ENCODE peak calls at places on chromosomes 12 and 14, in four cellular contexts. D is HCT116, P is K562, G is HepG2. T is an unnamed sample.

GRCh38 chr12:92905811-92906554 is 23.1 kb downstream of the EEA1 start:
- DNase-seq in D (no peak), P (no peak), G (no peak), T (no peak)

GRCh38 chr14:100303179-100303578 is 3.1 kb downstream of the SLC25A29 start:
- DNase-seq in D (no peak), P (peak; percentile 54), G (no peak), T (no peak)

GRCh38 chr12:26874501-26875296 is 41.7 kb upstream of the ITPR2 start:
- DNase-seq in D (no peak), P (peak; percentile 7), G (no peak), T (no peak)

GRCh38 chr12:94150483-94151225 is 2.3 kb downstream of the PLXNC1 start:
- DNase-seq in D (no peak), P (no peak), G (no peak), T (no peak)

GRCh38 chr12:72872488-72872887 is 600.3 kb downstream of the TRHDE start:
- DNase-seq in D (no peak), P (no peak), G (no peak), T (no peak)

GRCh38 chr12:14959126-14959440 is 2.3 kb downstream of the ARHGDIB start:
- DNase-seq in D (no peak), P (no peak), G (no peak), T (no peak)

GRCh38 chr14:77243853-77244252 is 27.2 kb downstream of the NGB start:
- DNase-seq in D (no peak), P (no peak), G (no peak), T (no peak)

GRCh38 chr14:98951521-98952152 is 320.4 kb downstream of the BCL11B start:
- DNase-seq in D (no peak), P (no peak), G (no peak), T (no peak)

GRCh38 chr12:91380651-91381050 is 198.0 kb upstream of the DCN start:
- DNase-seq in D (no peak), P (no peak), G (no peak), T (no peak)

GRCh38 chr14:70027785-70028428 is 148.7 kb downstream of the SMOC1 start:
- DNase-seq in D (peak; percentile 10), P (peak; percentile 60), G (peak; percentile 43), T (peak; percentile 17)

GRCh38 chr12:81942588-81942987 is 183.4 kb upstream of the PPFIA2 start:
- DNase-seq in D (no peak), P (no peak), G (no peak), T (no peak)

GRCh38 chr12:123075591-123076171 is 75.2 kb downstream of the PITPNM2 start:
- DNase-seq in D (no peak), P (peak; percentile 63), G (peak; percentile 78), T (no peak)

GRCh38 chr14:56065621-56066295 is 52.5 kb upstream of the PELI2 start:
- DNase-seq in D (no peak), P (no peak), G (no peak), T (no peak)

GRCh38 chr12:108773798-108774788 is 42.8 kb upstream of the CORO1C start:
- DNase-seq in D (no peak), P (no peak), G (peak; percentile 96), T (no peak)

GRCh38 chr12:4825139-4825858 is 84.4 kb upstream of the KCNA1 start:
- DNase-seq in D (no peak), P (no peak), G (no peak), T (no peak)

GRCh38 chr14:64580451-64580850 is 30.7 kb downstream of the PPP1R36 start:
- DNase-seq in D (no peak), P (no peak), G (no peak), T (no peak)

GRCh38 chr14:66680216-66680615 is 172.3 kb downstream of the GPHN start:
- DNase-seq in D (no peak), P (no peak), G (no peak), T (no peak)

GRCh38 chr14:63616015-63616414 is 25.7 kb downstream of the WDR89 start:
- DNase-seq in D (no peak), P (no peak), G (no peak), T (no peak)

GRCh38 chr14:91163316-91163715 is 49.4 kb downstream of the DGLUCY start:
- DNase-seq in D (no peak), P (no peak), G (no peak), T (no peak)

GRCh38 chr12:114625294-114625851 is 58.6 kb downstream of the TBX3 start:
- DNase-seq in D (peak; percentile 52), P (peak; percentile 62), G (peak; percentile 74), T (peak; percentile 15)

GRCh38 chr12:109827566-109828550 is 5.3 kb downstream of the TRPV4 start:
- DNase-seq in D (no peak), P (no peak), G (no peak), T (no peak)

GRCh38 chr14:105087963-105088811 is 23.0 kb upstream of the GPR132 start:
- DNase-seq in D (no peak), P (no peak), G (peak; percentile 40), T (no peak)

GRCh38 chr12:130017571-130018449 is 114.0 kb upstream of the TMEM132D start:
- DNase-seq in D (no peak), P (no peak), G (no peak), T (no peak)

GRCh38 chr14:68947802-68948201 is 31.3 kb downstream of the ACTN1 start:
- DNase-seq in D (no peak), P (no peak), G (no peak), T (no peak)

GRCh38 chr14:102731871-102732800 is 45.1 kb upstream of the TRAF3 start:
- DNase-seq in D (no peak), P (no peak), G (no peak), T (no peak)

GRCh38 chr14:90642239-90642717 is 174.0 kb downstream of the TTC7B start:
- DNase-seq in D (no peak), P (no peak), G (peak; percentile 76), T (no peak)

GRCh38 chr12:30909721-30910350 is 16.7 kb upstream of the TSPAN11 start:
- DNase-seq in D (no peak), P (no peak), G (no peak), T (no peak)

GRCh38 chr14:64983439-64984310 is 3.0 kb upstream of the FNTB start:
- DNase-seq in D (peak; percentile 16), P (peak; percentile 57), G (peak; percentile 45), T (peak; percentile 15)

GRCh38 chr14:22780941-22781605 is 14.6 kb downstream of the OXA1L start:
- DNase-seq in D (no peak), P (no peak), G (no peak), T (no peak)

GRCh38 chr12:52208424-52209165 is 16.8 kb upstream of the KRT80 start:
- DNase-seq in D (no peak), P (no peak), G (no peak), T (no peak)

GRCh38 chr14:88013750-88014349 is 8.9 kb downstream of the GPR65 start:
- DNase-seq in D (peak; percentile 12), P (peak; percentile 73), G (peak; percentile 66), T (peak; percentile 48)

GRCh38 chr12:12433203-12433731 is 76.4 kb downstream of the BORCS5 start:
- DNase-seq in D (no peak), P (no peak), G (no peak), T (no peak)

GRCh38 chr12:132610051-132610759 is at the start of gene LRCOL1:
- DNase-seq in D (no peak), P (no peak), G (no peak), T (no peak)

GRCh38 chr14:61555056-61555838 is 140.1 kb upstream of the HIF1A start:
- DNase-seq in D (no peak), P (no peak), G (no peak), T (no peak)
- TF ChIP-seq REST in D (no peak), P (no peak), G (no peak), T (no peak)

GRCh38 chr14:52352546-52352945 is 38.4 kb downstream of the PTGER2 start:
- DNase-seq in D (no peak), P (no peak), G (no peak), T (no peak)

GRCh38 chr14:52355016-52355430 is 40.9 kb downstream of the PTGER2 start:
- DNase-seq in D (no peak), P (no peak), G (no peak), T (peak; percentile 73)

GRCh38 chr14:52355526-52355925 is 41.4 kb downstream of the PTGER2 start:
- DNase-seq in D (no peak), P (no peak), G (no peak), T (no peak)

GRCh38 chr14:52356025-52356424 is 41.9 kb downstream of the PTGER2 start:
- DNase-seq in D (no peak), P (no peak), G (no peak), T (no peak)

GRCh38 chr14:52354257-52354656 is 40.1 kb downstream of the PTGER2 start:
- DNase-seq in D (no peak), P (no peak), G (no peak), T (no peak)
- H3K4me1 ChIP-seq in D (no peaks in the 10 kb centered on the region), P (no peaks in the 10 kb centered on the region), G (peaks cover under 1% of the 10 kb centered on the region), T (no peaks in the 10 kb centered on the region)

DNA sequence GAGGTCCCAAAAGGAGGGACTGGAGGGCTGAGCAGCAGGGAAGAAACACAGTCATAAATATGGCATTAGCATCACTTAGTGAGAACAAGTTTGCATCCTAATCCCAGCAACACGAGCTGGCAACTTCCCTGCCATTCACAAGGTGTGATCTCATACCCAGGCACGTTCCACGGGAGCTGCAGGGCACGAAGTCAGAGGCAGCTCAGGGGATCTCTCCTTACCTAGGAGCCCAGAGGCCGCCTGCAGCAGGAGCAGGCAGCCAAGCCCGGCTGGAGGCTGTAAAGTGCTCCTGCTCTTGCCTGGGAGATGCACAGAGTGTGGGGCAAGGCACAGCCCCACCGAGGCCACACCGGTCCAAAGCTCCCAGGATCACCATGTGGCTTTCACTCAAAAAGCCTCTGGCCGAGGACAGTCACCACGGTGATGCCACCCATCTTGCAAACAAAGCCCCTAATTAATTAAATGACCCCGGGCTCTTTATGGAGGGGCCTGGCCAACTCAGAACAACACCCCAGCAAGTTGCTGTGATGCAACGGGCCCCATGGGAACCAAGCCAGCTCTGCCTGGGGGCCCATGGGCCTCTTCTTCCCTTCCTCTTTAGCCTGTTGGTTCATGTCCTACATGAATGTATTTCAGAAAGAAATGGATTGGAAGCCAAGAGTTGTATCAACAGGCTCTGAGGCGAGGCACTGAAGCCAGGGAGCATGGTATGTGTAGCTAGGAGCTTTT is 26.5 kb downstream of the NUAK1 start:
- DNase-seq in D (no peak), P (no peak), G (no peak), T (no peak)
- TF ChIP-seq TCF7L2 in D (no peak), P (no peak), G (no peak), T (no peak)

GRCh38 chr12:124744273-124744640 is 119.4 kb downstream of the SCARB1 start:
- DNase-seq in D (no peak), P (no peak), G (no peak), T (no peak)
- TF ChIP-seq REST in D (no peak), P (no peak), G (no peak), T (no peak)

DNA sequence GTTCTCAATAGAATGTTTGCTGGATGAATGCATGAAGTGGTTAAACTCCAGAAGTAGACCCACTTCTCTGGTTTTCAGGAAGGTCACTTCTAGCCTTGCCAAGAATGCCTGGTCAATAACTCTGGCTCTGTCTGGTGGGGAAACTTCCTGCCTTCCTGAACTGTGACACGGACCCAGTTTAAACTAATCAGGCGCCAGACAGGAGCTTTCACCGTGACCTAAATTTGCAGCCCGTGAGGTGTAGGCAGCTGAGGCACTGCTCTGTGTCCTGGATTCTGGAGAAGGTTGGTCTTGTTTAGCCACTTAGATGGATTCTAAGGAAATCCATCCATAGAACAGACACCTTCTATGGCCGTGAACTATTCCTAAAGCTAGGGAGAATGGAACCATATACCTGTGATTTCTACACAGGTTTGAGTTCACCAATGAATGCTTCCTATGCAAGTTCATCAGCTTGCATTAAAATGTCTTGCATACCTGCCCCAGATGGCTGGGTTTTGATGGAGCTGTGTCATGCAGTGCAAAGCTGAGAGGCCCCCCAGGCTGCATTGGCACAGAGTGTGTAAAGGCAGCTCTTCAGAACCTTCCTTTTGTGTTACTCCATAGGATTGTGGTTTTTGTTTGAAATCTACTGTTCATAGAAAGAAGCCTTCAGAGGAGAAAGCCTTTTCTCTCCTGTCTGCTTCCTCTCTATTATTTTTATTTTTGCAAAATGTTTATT is 4.4 kb downstream of the CHST11 start:
- DNase-seq in D (no peak), P (peak; percentile 34), G (no peak), T (no peak)
- H3K4me1 ChIP-seq in D (no peaks in the 10 kb centered on the region), P (peaks cover 56% of the 10 kb centered on the region), G (no peaks in the 10 kb centered on the region), T (peaks cover 13% of the 10 kb centered on the region)

T was measured in Panc1.